ENCODE peak calls at places on chromosomes 16 and 17, in ten cellular contexts. W is activated CD8-positive, alpha-beta memory T cell treated with anti-CD3 and anti-CD28 coated beads, Interleukin-2, amount 50 U/mL, for 48 hours; Y is Daoy; D is NCI-H1417 treated with DMSO at 0.1 percent for 48 hours; B is occipital lobe; F is SK-N-DZ; Z is KG1; C is endothelial cell; K is PC-3; H is T-helper 1 cell. R is an unnamed sample.

GRCh38 chr17:37512442-37513070 is 22.9 kb downstream of the DUSP14 start:
- DNase-seq in W (no peak), Y (no peak), D (no peak), B (no peak), F (no peak), Z (no peak), C (no peak), K (no peak), H (no peak), R (no peak)

GRCh38 chr16:10849736-10850477 is 27.1 kb upstream of the CIITA start:
- DNase-seq in W (no peak), Y (no peak), D (no peak), B (no peak), F (no peak), Z (no peak), C (no peak), K (peak), H (no peak), R (no peak)

GRCh38 chr17:45792437-45792836 is 8.3 kb downstream of the CRHR1 start:
- DNase-seq in W (no peak), Y (no peak), D (no peak), B (no peak), F (no peak), Z (no peak), C (no peak), K (no peak), H (no peak), R (no peak)

GRCh38 chr17:42985225-42985624 is 4.9 kb downstream of the RUNDC1 start:
- DNase-seq in W (no peak), Y (no peak), D (no peak), B (no peak), F (no peak), Z (peak), C (no peak), K (no peak), H (no peak), R (no peak)

GRCh38 chr17:75996665-75997590 is 3.7 kb upstream of the CDK3 start:
- DNase-seq in W (no peak), Y (peak), D (no peak), B (no peak), F (no peak), Z (no peak), C (peak), K (peak), H (peak), R (peak)

GRCh38 chr16:89391-90302 is 11.6 kb downstream of the MPG start:
- DNase-seq in W (no peak), Y (no peak), D (no peak), B (no peak), F (no peak), Z (no peak), C (no peak), K (no peak), H (no peak), R (no peak)

GRCh38 chr17:47644324-47644723 is 5.4 kb upstream of the KPNB1 start:
- DNase-seq in W (no peak), Y (no peak), D (no peak), B (no peak), F (no peak), Z (no peak), C (no peak), K (no peak), H (no peak), R (no peak)

GRCh38 chr16:58198739-58199411 is 969 bp upstream of the CSNK2A2 start:
- DNase-seq in W (no peak), Y (no peak), D (no peak), B (no peak), F (no peak), Z (no peak), C (no peak), K (no peak), H (no peak), R (no peak)

GRCh38 chr17:28712705-28713415 is 1.2 kb upstream of the PROCA1 start:
- DNase-seq in W (no peak), Y (no peak), D (no peak), B (no peak), F (no peak), Z (no peak), C (no peak), K (no peak), H (no peak), R (no peak)

GRCh38 chr17:75033346-75034235 is 13.2 kb downstream of the ATP5PD start:
- DNase-seq in W (peak), Y (peak), D (peak), B (peak), F (peak), Z (peak), C (peak), K (peak), H (peak), R (peak)

GRCh38 chr17:33939959-33940358 is 315.1 kb upstream of the CCL2 start:
- DNase-seq in W (no peak), Y (no peak), D (no peak), B (no peak), F (no peak), Z (no peak), C (no peak), K (no peak), H (no peak), R (no peak)

GRCh38 chr16:2238396-2239230 is 2.4 kb downstream of the DNASE1L2 start:
- DNase-seq in W (peak), Y (no peak), D (no peak), B (no peak), F (no peak), Z (no peak), C (no peak), K (no peak), H (no peak), R (no peak)

GRCh38 chr16:49019826-49020401 is 261.7 kb downstream of the CBLN1 start:
- DNase-seq in W (no peak), Y (peak), D (no peak), B (no peak), F (no peak), Z (no peak), C (no peak), K (peak), H (no peak), R (no peak)

GRCh38 chr17:3512512-3513171 is 36.8 kb downstream of the ASPA start:
- DNase-seq in W (no peak), Y (peak), D (no peak), B (peak), F (peak), Z (no peak), C (no peak), K (no peak), H (no peak), R (peak)

GRCh38 chr17:40484285-40484972 is 17.0 kb downstream of the TNS4 start:
- DNase-seq in W (no peak), Y (no peak), D (no peak), B (no peak), F (no peak), Z (no peak), C (no peak), K (no peak), H (no peak), R (no peak)

GRCh38 chr17:20074001-20074400 is 64.8 kb downstream of the SPECC1 start:
- DNase-seq in W (no peak), Y (no peak), D (no peak), B (no peak), F (no peak), Z (no peak), C (no peak), K (no peak), H (no peak), R (no peak)

GRCh38 chr17:63946440-63947363 is 14.6 kb upstream of the CD79B start:
- DNase-seq in W (peak), Y (peak), D (no peak), B (no peak), F (peak), Z (peak), C (peak), K (peak), H (peak), R (no peak)

GRCh38 chr17:45298546-45299285 is 18.1 kb downstream of the MAP3K14 start:
- DNase-seq in W (no peak), Y (peak), D (no peak), B (no peak), F (no peak), Z (no peak), C (no peak), K (peak), H (no peak), R (no peak)

GRCh38 chr17:79617740-79618382 is 7.0 kb upstream of the RBFOX3 start:
- DNase-seq in W (no peak), Y (no peak), D (no peak), B (no peak), F (no peak), Z (no peak), C (no peak), K (no peak), H (no peak), R (no peak)

GRCh38 chr16:89613101-89613953 is at the start of gene DPEP1:
- DNase-seq in W (no peak), Y (no peak), D (no peak), B (no peak), F (no peak), Z (no peak), C (no peak), K (no peak), H (no peak), R (no peak)

GRCh38 chr16:50509521-50510341 is 38.5 kb upstream of the NKD1 start:
- DNase-seq in W (peak), Y (peak), D (no peak), B (no peak), F (peak), Z (no peak), C (peak), K (peak), H (peak), R (peak)

GRCh38 chr16:7343271-7343670 is 10.6 kb downstream of the RBFOX1 start:
- DNase-seq in W (no peak), Y (no peak), D (no peak), B (no peak), F (no peak), Z (no peak), C (no peak), K (no peak), H (no peak), R (no peak)

GRCh38 chr17:59668816-59669215 is 38.4 kb downstream of the PTRH2 start:
- DNase-seq in W (no peak), Y (peak), D (no peak), B (no peak), F (no peak), Z (peak), C (no peak), K (peak), H (no peak), R (no peak)

GRCh38 chr17:70171159-70171558 is 1.8 kb downstream of the KCNJ2 start:
- DNase-seq in W (no peak), Y (no peak), D (no peak), B (no peak), F (no peak), Z (no peak), C (no peak), K (no peak), H (no peak), R (no peak)

GRCh38 chr16:25834101-25834500 is 142.3 kb downstream of the HS3ST4 start:
- DNase-seq in W (no peak), Y (no peak), D (no peak), B (no peak), F (no peak), Z (no peak), C (no peak), K (no peak), H (no peak), R (no peak)

GRCh38 chr17:42387663-42388380 is 420 bp downstream of the STAT3 start:
- DNase-seq in W (peak), Y (peak), D (peak), B (no peak), F (no peak), Z (no peak), C (peak), K (no peak), H (peak), R (peak)

GRCh38 chr16:2586901-2587480 is 49.2 kb downstream of the PDPK1 start:
- DNase-seq in W (no peak), Y (no peak), D (no peak), B (no peak), F (no peak), Z (no peak), C (no peak), K (no peak), H (no peak), R (no peak)

GRCh38 chr16:58515871-58516767 is 802 bp downstream of the SETD6 start:
- DNase-seq in W (peak), Y (peak), D (no peak), B (no peak), F (peak), Z (no peak), C (no peak), K (peak), H (peak), R (no peak)

GRCh38 chr16:58733248-58733670 is 857 bp downstream of the GOT2 start:
- DNase-seq in W (no peak), Y (no peak), D (no peak), B (no peak), F (no peak), Z (no peak), C (no peak), K (no peak), H (no peak), R (no peak)

GRCh38 chr16:50532576-50532975 is 15.6 kb upstream of the NKD1 start:
- DNase-seq in W (no peak), Y (no peak), D (no peak), B (no peak), F (no peak), Z (no peak), C (no peak), K (no peak), H (no peak), R (no peak)

GRCh38 chr16:11328172-11329079 is 16.8 kb upstream of the RMI2 start:
- DNase-seq in W (no peak), Y (peak), D (no peak), B (no peak), F (no peak), Z (peak), C (peak), K (peak), H (peak), R (no peak)

GRCh38 chr16:85056211-85056748 is 28.7 kb downstream of the KIAA0513 start:
- DNase-seq in W (no peak), Y (no peak), D (no peak), B (no peak), F (peak), Z (no peak), C (peak), K (no peak), H (no peak), R (no peak)

GRCh38 chr16:78184554-78185183 is 85.2 kb downstream of the WWOX start:
- DNase-seq in W (no peak), Y (peak), D (no peak), B (no peak), F (no peak), Z (no peak), C (no peak), K (peak), H (no peak), R (peak)

GRCh38 chr16:88748364-88748763 is 36.7 kb downstream of the PIEZO1 start:
- DNase-seq in W (no peak), Y (no peak), D (no peak), B (no peak), F (no peak), Z (no peak), C (no peak), K (no peak), H (no peak), R (no peak)

R was measured in amygdala.